ENCODE peak calls at places on chromosomes 5 and 9, in six cellular contexts. U is WTC11, Y is kidney epithelial cell, O is kidney, R is dorsolateral prefrontal cortex, X is IMR-90. Q is an unnamed sample.

GRCh38 chr9:91047993-91048607 is 246.5 kb downstream of the SYK start:
- DNase-seq in Y (peak; percentile 67), R (no peak), O (no peak), X (peak; percentile 95), U (no peak), Q (no peak)

GRCh38 chr9:114084282-114085073 is 6.4 kb upstream of the AMBP start:
- DNase-seq in U (no peak), X (no peak), O (no peak), Y (no peak), R (no peak), Q (no peak)

GRCh38 chr9:136521541-136521940 is 24.3 kb downstream of the NOTCH1 start:
- DNase-seq in O (peak; percentile 87), X (no peak), Y (no peak), R (no peak), U (no peak), Q (no peak)

GRCh38 chr5:102018690-102019089 is 277.4 kb downstream of the SLCO4C1 start:
- DNase-seq in R (no peak), Y (no peak), O (peak; percentile 17), X (no peak), U (peak; percentile 25), Q (no peak)

GRCh38 chr5:97839338-97840081 is 656.5 kb upstream of the RIOK2 start:
- DNase-seq in R (no peak), X (peak; percentile 2), O (no peak), Y (no peak), U (no peak), Q (no peak)

GRCh38 chr5:172505840-172506638 is 51.7 kb upstream of the SH3PXD2B start:
- DNase-seq in Y (no peak), U (no peak), R (no peak), O (no peak), X (no peak), Q (no peak)

GRCh38 chr9:79387091-79387490 is 184.7 kb upstream of the TLE4 start:
- DNase-seq in U (no peak), R (no peak), O (no peak), Y (no peak), X (peak; percentile 83), Q (no peak)

GRCh38 chr5:10513501-10514442 is 50.1 kb upstream of the ANKRD33B start:
- DNase-seq in U (peak; percentile 54), O (no peak), X (peak; percentile 83), Y (peak; percentile 90), R (no peak), Q (no peak)

GRCh38 chr5:79771387-79771786 is 81.8 kb downstream of the CMYA5 start:
- DNase-seq in U (no peak), R (no peak), O (peak; percentile 11), X (peak; percentile 29), Y (peak; percentile 45), Q (no peak)

GRCh38 chr5:74919487-74919886 is 53.3 kb upstream of the FAM169A start:
- DNase-seq in X (peak; percentile 70), O (no peak), U (no peak), Y (no peak), R (no peak), Q (no peak)

GRCh38 chr9:91197232-91198181 is 164.2 kb downstream of the AUH start:
- DNase-seq in R (peak; percentile 70), X (peak; percentile 98), Y (peak; percentile 88), U (no peak), O (no peak), Q (no peak)

GRCh38 chr5:81265101-81265500 is 32.0 kb downstream of the CKMT2 start:
- DNase-seq in R (no peak), X (peak; percentile 66), Y (no peak), U (no peak), O (no peak), Q (no peak)

GRCh38 chr5:42015254-42015653 is 90.2 kb downstream of the FBXO4 start:
- DNase-seq in R (no peak), Y (no peak), O (no peak), X (no peak), U (no peak), Q (no peak)

GRCh38 chr5:33854733-33855151 is 37.0 kb downstream of the ADAMTS12 start:
- DNase-seq in U (no peak), R (no peak), O (peak; percentile 80), X (peak; percentile 82), Y (peak; percentile 88), Q (no peak)

GRCh38 chr9:126113756-126114408 is 212.7 kb upstream of the MVB12B start:
- DNase-seq in O (peak; percentile 43), U (no peak), X (no peak), R (no peak), Y (no peak), Q (no peak)

GRCh38 chr5:125267636-125268248 is 521.3 kb upstream of the ZNF608 start:
- DNase-seq in U (no peak), X (no peak), R (no peak), Y (no peak), O (no peak), Q (no peak)

GRCh38 chr9:138038244-138038671 is 160.7 kb downstream of the CACNA1B start:
- DNase-seq in R (peak; percentile 16), X (no peak), O (peak; percentile 19), U (no peak), Y (no peak), Q (no peak)

GRCh38 chr9:98834386-98834785 is 26.9 kb downstream of the GALNT12 start:
- DNase-seq in U (no peak), R (no peak), Y (no peak), O (no peak), X (no peak), Q (no peak)

GRCh38 chr5:31408814-31409213 is 123.1 kb downstream of the DROSHA start:
- DNase-seq in U (no peak), X (peak; percentile 74), R (no peak), Y (peak; percentile 73), O (no peak), Q (no peak)

GRCh38 chr5:138469540-138470321 is 4.5 kb downstream of the EGR1 start:
- DNase-seq in U (no peak), R (no peak), O (no peak), Y (no peak), X (peak; percentile 91), Q (no peak)

GRCh38 chr9:82680179-82680935 is 382.6 kb downstream of the RASEF start:
- DNase-seq in R (no peak), Y (no peak), U (no peak), O (no peak), X (no peak), Q (no peak)

GRCh38 chr9:116238751-116239340 is 85.3 kb downstream of the PAPPA start:
- DNase-seq in R (no peak), X (peak; percentile 63), U (no peak), O (no peak), Y (no peak), Q (no peak)

GRCh38 chr5:40477856-40478546 is 201.7 kb upstream of the PTGER4 start:
- DNase-seq in Y (no peak), U (no peak), O (no peak), R (no peak), X (peak; percentile 29), Q (no peak)

GRCh38 chr9:61667559-61668121 is 477.8 kb downstream of the SPATA31A7 start:
- DNase-seq in X (no peak), R (no peak), U (no peak), O (peak; percentile 55), Y (no peak), Q (no peak)

GRCh38 chr5:9035346-9035745 is 510.5 kb downstream of the SEMA5A start:
- DNase-seq in Y (no peak), U (no peak), O (no peak), R (no peak), X (no peak), Q (no peak)

GRCh38 chr5:111075520-111075919 is 4.0 kb downstream of the TSLP start:
- DNase-seq in X (peak; percentile 96), Y (no peak), R (no peak), U (no peak), O (no peak), Q (no peak)

GRCh38 chr9:12739014-12739413 is 35.8 kb upstream of the LURAP1L start:
- DNase-seq in R (no peak), U (no peak), Y (no peak), O (no peak), X (peak; percentile 36), Q (no peak)

GRCh38 chr5:74188341-74188740 is 452.2 kb downstream of the ENC1 start:
- DNase-seq in X (no peak), R (no peak), Y (no peak), O (no peak), U (no peak), Q (no peak)

GRCh38 chr5:61277190-61277589 is 54.9 kb upstream of the ZSWIM6 start:
- DNase-seq in U (no peak), O (no peak), X (peak; percentile 64), R (no peak), Y (no peak), Q (no peak)

DNA sequence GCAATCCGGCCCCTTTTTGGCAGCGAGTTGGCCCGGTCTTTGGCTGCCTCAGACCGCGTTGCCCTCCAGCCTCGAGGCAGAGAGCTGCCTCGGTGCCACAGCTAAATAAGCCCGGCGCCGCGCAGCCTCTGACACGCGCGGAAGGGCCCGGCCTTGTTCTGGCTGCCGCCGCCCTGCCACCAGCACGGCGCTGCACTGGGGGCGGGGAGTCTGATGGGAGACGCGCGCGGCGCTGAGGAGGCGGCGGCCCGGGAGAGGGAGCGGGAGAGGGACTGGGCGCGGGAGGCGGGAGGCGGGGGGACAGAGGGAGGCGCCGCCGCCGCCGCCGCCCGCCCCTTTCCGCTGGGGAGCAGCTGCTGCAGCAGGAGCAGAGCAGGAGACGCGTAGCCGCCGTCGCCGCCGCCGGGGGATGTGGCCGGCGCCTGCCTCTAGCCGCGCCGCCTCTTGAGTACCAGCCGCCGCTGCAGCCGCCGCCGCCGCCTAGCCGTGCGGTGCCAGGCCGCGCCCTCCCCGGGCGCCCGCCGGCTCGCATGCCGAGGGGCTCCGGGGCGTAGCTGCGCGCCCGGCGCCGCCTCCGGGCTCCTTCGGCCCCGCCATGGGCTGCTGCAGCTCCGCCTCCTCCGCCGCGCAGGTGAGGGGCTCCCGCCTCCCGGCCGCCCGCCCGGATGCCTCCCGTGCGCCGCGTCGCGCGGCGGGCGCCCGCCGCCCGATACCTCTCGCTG is at the start of gene SLC44A1:
- DNase-seq in X (peak; percentile 92), R (peak; percentile 98), O (peak; percentile 99), Y (peak; percentile 53), U (peak; percentile 92), Q (peak; percentile 90)
- TF ChIP-seq CTCF in X (no peak), R (no peak), O (no peak), Y (no peak), U (no peak), Q (no peak)

DNA sequence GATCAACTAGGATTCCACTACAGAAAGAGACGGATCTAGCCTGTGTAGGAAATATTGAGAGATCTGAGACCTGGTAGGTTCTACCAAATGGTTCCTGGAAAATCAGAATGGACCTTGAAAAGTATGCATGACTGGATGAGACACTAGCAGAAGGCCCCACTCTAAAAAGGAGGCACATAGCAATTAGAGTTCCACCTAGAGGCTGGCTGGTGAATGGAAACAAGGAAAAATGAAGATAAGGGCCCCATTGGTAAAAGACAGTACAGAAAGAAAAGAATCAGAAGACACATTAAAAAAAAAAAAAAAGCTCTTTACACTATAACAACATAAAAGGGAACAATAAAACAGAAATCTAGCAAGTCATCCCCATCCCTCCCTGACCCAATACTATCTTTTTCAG is 518.5 kb downstream of the NR2F1-AS1 start:
- DNase-seq in U (no peak), R (no peak), O (no peak), X (no peak), Y (no peak), Q (no peak)
- TF ChIP-seq CTCF in U (no peak), R (peak; percentile 45), O (peak; percentile 25), X (peak; percentile 13), Y (peak; percentile 23), Q (peak; percentile 36)

GRCh38 chr5:179836225-179837019 is 15.7 kb downstream of the SQSTM1 start:
- DNase-seq in Y (no peak), R (peak; percentile 38), U (no peak), X (peak; percentile 52), O (peak; percentile 84), Q (no peak)
- TF ChIP-seq CTCF in Y (peak; percentile 14), R (no peak), U (no peak), X (peak; percentile 3), O (no peak), Q (no peak)

GRCh38 chr5:170737591-170737990 is 45.9 kb upstream of the GABRP start:
- DNase-seq in Y (no peak), O (no peak), R (no peak), X (no peak), U (no peak), Q (no peak)
- TF ChIP-seq CTCF in Y (no peak), O (no peak), R (no peak), X (no peak), U (no peak), Q (no peak)

Q was measured in neural crest cell.